ENCODE peak calls at places on chromosome 18, in nine cellular contexts. N is RWPE2, F is glutamatergic neuron, S is H4, X is NCI-H2081, G is Calu3, K is NCI-H1105, R is EH, B is uterus. Y is an unnamed sample.

GRCh38 chr18:62445386-62445917 is 77.4 kb upstream of the ZCCHC2 start:
- DNase-seq in R (no peak), S (no peak), X (peak), N (no peak), B (no peak), K (peak), F (no peak), G (no peak), Y (no peak)

GRCh38 chr18:25279133-25279532 is 72.8 kb downstream of the ZNF521 start:
- DNase-seq in X (no peak), G (no peak), F (no peak), K (no peak), B (no peak), S (peak), N (no peak), R (peak), Y (no peak)

GRCh38 chr18:59634096-59634495 is 63.1 kb downstream of the CCBE1 start:
- DNase-seq in N (no peak), G (no peak), B (no peak), X (no peak), K (no peak), F (no peak), S (no peak), R (peak), Y (no peak)

GRCh38 chr18:3103576-3103975 is 90.6 kb upstream of the LPIN2 start:
- DNase-seq in X (no peak), B (no peak), S (no peak), N (no peak), R (no peak), G (no peak), K (no peak), F (no peak), Y (no peak)

GRCh38 chr18:74868461-74868860 is 270.8 kb downstream of the ZNF407 start:
- DNase-seq in F (no peak), B (no peak), G (no peak), K (no peak), R (no peak), X (no peak), S (no peak), N (no peak), Y (no peak)

GRCh38 chr18:78918707-78919106 is 60.9 kb upstream of the SALL3 start:
- DNase-seq in X (no peak), F (no peak), G (no peak), R (no peak), K (no peak), N (no peak), B (no peak), S (no peak), Y (no peak)

GRCh38 chr18:74596959-74597661 is 560 bp upstream of the ZNF407 start:
- DNase-seq in B (peak), K (peak), G (peak), S (no peak), N (peak), R (peak), F (peak), X (peak), Y (peak)

GRCh38 chr18:66344227-66344626 is 259.7 kb downstream of the CDH19 start:
- DNase-seq in G (no peak), B (no peak), K (peak), X (no peak), S (no peak), N (no peak), F (no peak), R (no peak), Y (no peak)

GRCh38 chr18:61546598-61546997 is 213.4 kb downstream of the CDH20 start:
- DNase-seq in X (no peak), S (peak), F (no peak), R (peak), G (no peak), B (no peak), K (no peak), N (no peak), Y (no peak)

GRCh38 chr18:22563098-22563707 is 145.5 kb upstream of the CTAGE1 start:
- DNase-seq in N (no peak), X (peak), R (peak), B (no peak), F (no peak), G (peak), S (peak), K (peak), Y (no peak)

GRCh38 chr18:58176915-58177717 is 133.1 kb downstream of the NEDD4L start:
- DNase-seq in F (no peak), R (peak), N (no peak), S (peak), B (no peak), K (no peak), X (no peak), G (peak), Y (no peak)

GRCh38 chr18:23260932-23261590 is 125.8 kb downstream of the CABLES1 start:
- DNase-seq in G (no peak), X (no peak), S (no peak), N (no peak), F (no peak), R (no peak), B (no peak), K (no peak), Y (no peak)